ENCODE peak calls at places on chromosome 11, in four cellular contexts. F is sciatic nerve, I is neuronal stem cell, Y is IMR-90. T is an unnamed sample.

GRCh38 chr11:75400110-75400865 is 970 bp downstream of the RPS3 start:
- DNase-seq in F (no peak), I (no peak), Y (peak), T (no peak)

GRCh38 chr11:13110145-13110544 is 101.0 kb downstream of the RASSF10 start:
- DNase-seq in F (no peak), I (no peak), Y (no peak), T (no peak)

GRCh38 chr11:25576320-25576719 is 755.6 kb upstream of the ANO3 start:
- DNase-seq in F (no peak), I (no peak), Y (no peak), T (no peak)

GRCh38 chr11:43067681-43068080 is 244.1 kb upstream of the API5 start:
- DNase-seq in F (no peak), I (no peak), Y (no peak), T (no peak)

GRCh38 chr11:91866642-91867041 is 358.0 kb upstream of the FAT3 start:
- DNase-seq in F (no peak), I (no peak), Y (no peak), T (no peak)

GRCh38 chr11:69297225-69297925 is 3.4 kb downstream of the MYEOV start:
- DNase-seq in F (peak), I (no peak), Y (peak), T (peak)

GRCh38 chr11:22304337-22304961 is 33.7 kb upstream of the SLC17A6 start:
- DNase-seq in F (no peak), I (no peak), Y (peak), T (no peak)

GRCh38 chr11:70507466-70508230 is 109.3 kb downstream of the CTTN start:
- DNase-seq in F (no peak), I (no peak), Y (no peak), T (no peak)

GRCh38 chr11:86177319-86177718 is 67.2 kb upstream of the EED start:
- DNase-seq in F (no peak), I (no peak), Y (no peak), T (no peak)

GRCh38 chr11:20599424-20600346 is at the start of gene SLC6A5:
- DNase-seq in F (no peak), I (peak), Y (peak), T (peak)

GRCh38 chr11:103805688-103806009 is 230.8 kb upstream of the DDI1 start:
- DNase-seq in F (no peak), I (no peak), Y (no peak), T (no peak)

GRCh38 chr11:62233730-62234129 is 8.3 kb upstream of the SCGB1D2 start:
- DNase-seq in F (no peak), I (no peak), Y (no peak), T (no peak)

GRCh38 chr11:96235725-96236124 is 107.3 kb downstream of the MAML2 start:
- DNase-seq in F (no peak), I (no peak), Y (peak), T (no peak)

GRCh38 chr11:68963779-68964178 is 17.0 kb downstream of the MRGPRD start:
- DNase-seq in F (peak), I (no peak), Y (peak), T (no peak)

GRCh38 chr11:101128571-101129202 is 926 bp downstream of the PGR start:
- DNase-seq in F (peak), I (peak), Y (no peak), T (peak)

GRCh38 chr11:121722431-121723256 is 269.9 kb upstream of the SORL1-AS1 start:
- DNase-seq in F (peak), I (peak), Y (peak), T (peak)

GRCh38 chr11:101444164-101444563 is 139.6 kb downstream of the TRPC6 start:
- DNase-seq in F (no peak), I (no peak), Y (no peak), T (peak)

T was measured in left colon.